ENCODE peak calls at places on chromosomes 3 and 15, in four cellular contexts. O is left ventricle myocardium inferior; G is Panc1; V is CD8-positive, alpha-beta T cell. L is an unnamed sample.

GRCh38 chr15:75109731-75110130 is 86.3 kb downstream of the PPCDC start:
- DNase-seq in O (no peak), G (no peak), V (no peak), L (no peak)

GRCh38 chr3:168574455-168575158 is 478.9 kb upstream of the GOLIM4 start:
- DNase-seq in O (no peak), G (no peak), V (no peak), L (no peak)

GRCh38 chr15:68764090-68764489 is 56.6 kb downstream of the ANP32A start:
- DNase-seq in O (no peak), G (no peak), V (no peak), L (no peak)

GRCh38 chr3:40719660-40720287 is 195.0 kb downstream of the ZNF621 start:
- DNase-seq in O (no peak), G (no peak), V (no peak), L (no peak)

GRCh38 chr15:99135194-99135593 is 30.3 kb downstream of the SYNM start:
- DNase-seq in O (no peak), G (peak), V (no peak), L (no peak)

GRCh38 chr3:64974401-64974800 is 286.6 kb upstream of the ADAMTS9 start:
- DNase-seq in O (no peak), G (no peak), V (no peak), L (no peak)

GRCh38 chr3:179801263-179801662 is 148.4 kb downstream of the USP13 start:
- DNase-seq in O (no peak), G (no peak), V (no peak), L (peak)

GRCh38 chr3:54631507-54632280 is 296.2 kb downstream of the LRTM1 start:
- DNase-seq in O (no peak), G (no peak), V (no peak), L (no peak)

GRCh38 chr15:72375501-72375845 is 341 bp downstream of the HEXA start:
- DNase-seq in O (peak), G (no peak), V (no peak), L (no peak)

GRCh38 chr15:42595641-42596240 is 20.3 kb downstream of the STARD9 start:
- DNase-seq in O (no peak), G (no peak), V (no peak), L (no peak)

GRCh38 chr15:65902373-65902772 is 33.1 kb downstream of the RAB11A start:
- DNase-seq in O (peak), G (no peak), V (no peak), L (no peak)

GRCh38 chr15:65690778-65691177 is 69.0 kb downstream of the SLC24A1 start:
- DNase-seq in O (no peak), G (no peak), V (no peak), L (no peak)

GRCh38 chr15:69792823-69793222 is 304.9 kb downstream of the TLE3 start:
- DNase-seq in O (no peak), G (no peak), V (no peak), L (no peak)

GRCh38 chr3:46985588-46985987 is 6.1 kb downstream of the NBEAL2 start:
- DNase-seq in O (no peak), G (no peak), V (no peak), L (no peak)

GRCh38 chr3:48826451-48826850 is 21.2 kb downstream of the PRKAR2A start:
- DNase-seq in O (no peak), G (no peak), V (no peak), L (peak)

GRCh38 chr15:52912172-52912571 is 122.0 kb upstream of the ONECUT1 start:
- DNase-seq in O (no peak), G (no peak), V (no peak), L (no peak)

GRCh38 chr3:197222816-197223419 is 75.5 kb downstream of the DLG1 start:
- DNase-seq in O (no peak), G (no peak), V (no peak), L (no peak)

GRCh38 chr3:108132727-108133373 is 42.0 kb upstream of the CD47 start:
- DNase-seq in O (no peak), G (peak), V (no peak), L (no peak)

GRCh38 chr3:40574661-40575060 is 49.9 kb downstream of the ZNF621 start:
- DNase-seq in O (no peak), G (no peak), V (no peak), L (no peak)

GRCh38 chr3:30286007-30286669 is 320.3 kb upstream of the TGFBR2 start:
- DNase-seq in O (peak), G (peak), V (no peak), L (peak)

GRCh38 chr3:116512931-116513330 is 67.6 kb upstream of the LSAMP start:
- DNase-seq in O (no peak), G (no peak), V (no peak), L (no peak)

GRCh38 chr3:129936757-129937156 is 37.8 kb upstream of the TRH start:
- DNase-seq in O (no peak), G (no peak), V (peak), L (peak)

GRCh38 chr15:51132384-51133139 is 37.9 kb upstream of the TNFAIP8L3 start:
- DNase-seq in O (no peak), G (peak), V (no peak), L (peak)

GRCh38 chr3:154324919-154325318 is 632 bp upstream of the DHX36 start:
- DNase-seq in O (no peak), G (no peak), V (no peak), L (no peak)

GRCh38 chr3:181855825-181856224 is 144.1 kb downstream of the SOX2 start:
- DNase-seq in O (no peak), G (no peak), V (no peak), L (no peak)
- H3K4me3 ChIP-seq in O (no peak), G (no peak), V (no peak), L (no peak)

GRCh38 chr3:191813245-191813644 is 352.3 kb downstream of the PYDC2 start:
- DNase-seq in O (no peak), G (no peak), V (no peak), L (no peak)

GRCh38 chr3:191804935-191805334 is 344.0 kb downstream of the PYDC2 start:
- DNase-seq in O (no peak), G (no peak), V (no peak), L (no peak)

GRCh38 chr3:191809326-191809949 is 348.5 kb downstream of the PYDC2 start:
- DNase-seq in O (no peak), G (no peak), V (no peak), L (no peak)
- TF ChIP-seq CTCF in O (peak), G (no peak), V (no peak), L (peak)

GRCh38 chr3:171760475-171760874 is 49.8 kb downstream of the PLD1 start:
- DNase-seq in O (no peak), G (no peak), V (no peak), L (no peak)

GRCh38 chr3:171755015-171755589 is 55.2 kb downstream of the PLD1 start:
- DNase-seq in O (no peak), G (no peak), V (no peak), L (no peak)

GRCh38 chr3:171758109-171758508 is 52.2 kb downstream of the PLD1 start:
- DNase-seq in O (no peak), G (no peak), V (no peak), L (no peak)

GRCh38 chr3:171753665-171754408 is 56.4 kb downstream of the PLD1 start:
- DNase-seq in O (no peak), G (no peak), V (no peak), L (peak)

GRCh38 chr3:171757377-171758034 is 52.8 kb downstream of the PLD1 start:
- DNase-seq in O (no peak), G (no peak), V (no peak), L (no peak)
- H3K4me3 ChIP-seq in O (no peak), G (no peak), V (no peak), L (no peak)

DNA sequence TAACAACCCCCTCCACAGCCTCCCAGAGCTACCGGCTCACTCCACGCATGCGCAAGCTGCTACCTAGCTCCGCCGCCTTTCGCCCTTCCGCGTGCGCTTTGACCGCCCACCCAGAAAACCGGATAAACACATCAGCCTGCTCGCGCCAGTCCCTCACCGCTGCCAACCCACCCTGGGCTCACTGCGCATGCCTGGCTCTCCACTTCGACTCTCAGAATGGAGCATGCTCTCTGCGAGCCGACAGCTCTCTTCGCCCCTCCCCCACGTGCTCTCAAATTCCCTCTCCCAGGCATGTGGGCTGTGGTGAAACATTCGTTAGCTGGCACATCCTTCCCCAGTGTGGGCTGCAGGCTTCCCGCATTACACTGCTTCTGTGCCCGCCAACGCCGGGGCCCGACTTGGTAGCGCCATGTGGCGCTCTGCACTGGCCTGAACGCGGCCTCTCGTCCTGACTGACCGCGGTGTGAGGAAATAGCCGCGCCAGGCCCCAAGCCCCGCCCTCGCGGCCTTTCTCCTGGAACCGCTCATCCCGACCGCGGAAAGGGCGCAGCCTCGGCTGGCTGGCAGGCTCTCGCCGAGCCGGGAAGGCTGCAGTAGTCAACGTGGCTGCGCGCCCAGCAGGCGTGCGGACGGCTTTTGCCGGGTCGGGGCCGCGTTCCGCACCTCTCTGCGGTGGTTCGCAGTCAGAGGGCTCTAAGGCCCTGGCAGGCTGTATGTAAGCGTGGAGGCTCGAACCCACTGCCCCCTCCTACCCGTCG is 445 bp upstream of the MSL2 start:
- DNase-seq in O (peak), G (peak), V (peak), L (peak)
- TF ChIP-seq CTCF in O (no peak), G (no peak), V (no peak), L (no peak)

GRCh38 chr15:90138071-90138833 is 36.0 kb upstream of the IDH2 start:
- DNase-seq in O (peak), G (no peak), V (no peak), L (no peak)
- H3K4me3 ChIP-seq in O (no peak), G (no peak), V (no peak), L (no peak)